ENCODE peak calls at places on chromosomes 13 and 19, in five cellular contexts. One of them, this sample, is unnamed.

GRCh38 chr13:50843256-50844043 is at the start of gene DLEU7:
- DNase-seq in body of pancreas: peak; percentile 5
- DNase-seq in effector memory CD4-positive, alpha-beta T cell: no peak
- DNase-seq in HL-60: no peak
- DNase-seq in lower lobe of right lung: no peak
- DNase-seq in this sample: no peak

GRCh38 chr19:44850641-44851109 is 4.6 kb downstream of the NECTIN2 start:
- DNase-seq in effector memory CD4-positive, alpha-beta T cell: no peak
- DNase-seq in lower lobe of right lung: no peak
- DNase-seq in HL-60: no peak
- DNase-seq in body of pancreas: peak; percentile 72
- DNase-seq in this sample: no peak

GRCh38 chr13:30744056-30744684 is 8.8 kb downstream of the ALOX5AP start:
- DNase-seq in effector memory CD4-positive, alpha-beta T cell: peak; percentile 84
- DNase-seq in body of pancreas: peak; percentile 10
- DNase-seq in HL-60: peak; percentile 93
- DNase-seq in lower lobe of right lung: peak; percentile 73
- DNase-seq in this sample: peak; percentile 95

GRCh38 chr13:93283255-93283654 is 56.6 kb downstream of the GPC6 start:
- DNase-seq in effector memory CD4-positive, alpha-beta T cell: no peak
- DNase-seq in HL-60: no peak
- DNase-seq in body of pancreas: no peak
- DNase-seq in lower lobe of right lung: no peak
- DNase-seq in this sample: no peak

GRCh38 chr13:47188802-47189201 is 291.9 kb upstream of the HTR2A start:
- DNase-seq in lower lobe of right lung: no peak
- DNase-seq in effector memory CD4-positive, alpha-beta T cell: no peak
- DNase-seq in HL-60: no peak
- DNase-seq in body of pancreas: no peak
- DNase-seq in this sample: no peak

GRCh38 chr19:39970424-39970673 is 616 bp upstream of the PSMC4 start:
- DNase-seq in effector memory CD4-positive, alpha-beta T cell: no peak
- DNase-seq in HL-60: peak; percentile 58
- DNase-seq in body of pancreas: no peak
- DNase-seq in lower lobe of right lung: no peak
- DNase-seq in this sample: no peak

GRCh38 chr19:34232566-34233481 is 21.5 kb upstream of the GARRE1 start:
- DNase-seq in body of pancreas: peak; percentile 56
- DNase-seq in HL-60: no peak
- DNase-seq in lower lobe of right lung: peak; percentile 59
- DNase-seq in effector memory CD4-positive, alpha-beta T cell: no peak
- DNase-seq in this sample: no peak

GRCh38 chr19:55654323-55654832 is 457 bp upstream of the U2AF2 start:
- DNase-seq in body of pancreas: peak; percentile 99
- DNase-seq in HL-60: peak; percentile 100
- DNase-seq in lower lobe of right lung: peak; percentile 99
- DNase-seq in effector memory CD4-positive, alpha-beta T cell: peak; percentile 99
- DNase-seq in this sample: peak; percentile 100

GRCh38 chr19:3361384-3362216 is 4.8 kb upstream of the NFIC start:
- DNase-seq in lower lobe of right lung: no peak
- DNase-seq in effector memory CD4-positive, alpha-beta T cell: no peak
- DNase-seq in HL-60: no peak
- DNase-seq in body of pancreas: peak; percentile 33
- DNase-seq in this sample: no peak

GRCh38 chr13:105611424-105611823 is 924.0 kb downstream of the EFNB2 start:
- DNase-seq in effector memory CD4-positive, alpha-beta T cell: no peak
- DNase-seq in body of pancreas: no peak
- DNase-seq in lower lobe of right lung: no peak
- DNase-seq in HL-60: no peak
- DNase-seq in this sample: no peak

GRCh38 chr19:30064776-30065494 is 122.9 kb downstream of the URI1 start:
- DNase-seq in effector memory CD4-positive, alpha-beta T cell: no peak
- DNase-seq in body of pancreas: no peak
- DNase-seq in lower lobe of right lung: no peak
- DNase-seq in HL-60: no peak
- DNase-seq in this sample: no peak

GRCh38 chr19:16111909-16112752 is 442 bp downstream of the RAB8A start:
- DNase-seq in lower lobe of right lung: no peak
- DNase-seq in body of pancreas: no peak
- DNase-seq in effector memory CD4-positive, alpha-beta T cell: no peak
- DNase-seq in HL-60: no peak
- DNase-seq in this sample: no peak

GRCh38 chr13:43760257-43760656 is 26.5 kb downstream of the ENOX1 start:
- DNase-seq in HL-60: no peak
- DNase-seq in effector memory CD4-positive, alpha-beta T cell: no peak
- DNase-seq in lower lobe of right lung: no peak
- DNase-seq in body of pancreas: no peak
- DNase-seq in this sample: no peak

GRCh38 chr13:101757446-101758039 is 305.1 kb downstream of the ITGBL1 start:
- DNase-seq in body of pancreas: no peak
- DNase-seq in lower lobe of right lung: no peak
- DNase-seq in effector memory CD4-positive, alpha-beta T cell: no peak
- DNase-seq in HL-60: no peak
- DNase-seq in this sample: no peak

GRCh38 chr19:15136234-15136954 is 29.2 kb downstream of the SYDE1 start:
- DNase-seq in effector memory CD4-positive, alpha-beta T cell: no peak
- DNase-seq in HL-60: no peak
- DNase-seq in body of pancreas: no peak
- DNase-seq in lower lobe of right lung: no peak
- DNase-seq in this sample: no peak

GRCh38 chr19:53182202-53182601 is 11.0 kb downstream of the ZNF665 start:
- DNase-seq in lower lobe of right lung: no peak
- DNase-seq in body of pancreas: no peak
- DNase-seq in effector memory CD4-positive, alpha-beta T cell: no peak
- DNase-seq in HL-60: no peak
- DNase-seq in this sample: no peak

GRCh38 chr19:3576696-3577443 is 4.1 kb downstream of the HMG20B start:
- DNase-seq in HL-60: no peak
- DNase-seq in lower lobe of right lung: no peak
- DNase-seq in body of pancreas: peak; percentile 39
- DNase-seq in effector memory CD4-positive, alpha-beta T cell: no peak
- DNase-seq in this sample: no peak

GRCh38 chr13:25167775-25168174 is 4.3 kb downstream of the AMER2 start:
- DNase-seq in lower lobe of right lung: no peak
- DNase-seq in HL-60: no peak
- DNase-seq in effector memory CD4-positive, alpha-beta T cell: no peak
- DNase-seq in body of pancreas: no peak
- DNase-seq in this sample: no peak

GRCh38 chr13:29106651-29107050 is 286.5 kb downstream of the MTUS2 start:
- DNase-seq in lower lobe of right lung: no peak
- DNase-seq in effector memory CD4-positive, alpha-beta T cell: no peak
- DNase-seq in HL-60: no peak
- DNase-seq in body of pancreas: no peak
- DNase-seq in this sample: no peak

GRCh38 chr13:46747031-46747820 is 49.7 kb downstream of the ESD start:
- DNase-seq in HL-60: no peak
- DNase-seq in body of pancreas: no peak
- DNase-seq in lower lobe of right lung: no peak
- DNase-seq in effector memory CD4-positive, alpha-beta T cell: no peak
- DNase-seq in this sample: no peak

GRCh38 chr19:56170261-56170660 is 5.5 kb upstream of the GALP start:
- DNase-seq in lower lobe of right lung: peak; percentile 82
- DNase-seq in HL-60: no peak
- DNase-seq in effector memory CD4-positive, alpha-beta T cell: no peak
- DNase-seq in body of pancreas: peak; percentile 74
- DNase-seq in this sample: no peak

GRCh38 chr13:59702269-59702668 is 461.5 kb downstream of the DIAPH3 start:
- DNase-seq in lower lobe of right lung: no peak
- DNase-seq in effector memory CD4-positive, alpha-beta T cell: no peak
- DNase-seq in body of pancreas: no peak
- DNase-seq in HL-60: no peak
- DNase-seq in this sample: no peak

GRCh38 chr19:51071006-51071405 is 6.1 kb upstream of the KLK13 start:
- DNase-seq in body of pancreas: no peak
- DNase-seq in HL-60: no peak
- DNase-seq in effector memory CD4-positive, alpha-beta T cell: no peak
- DNase-seq in lower lobe of right lung: no peak
- DNase-seq in this sample: no peak

GRCh38 chr19:56404705-56405056 is 549 bp downstream of the ZNF583 start:
- DNase-seq in HL-60: peak; percentile 8
- DNase-seq in effector memory CD4-positive, alpha-beta T cell: no peak
- DNase-seq in body of pancreas: no peak
- DNase-seq in lower lobe of right lung: no peak
- DNase-seq in this sample: peak; percentile 1

GRCh38 chr19:35073516-35073915 is 32.0 kb downstream of the HPN start:
- DNase-seq in lower lobe of right lung: peak; percentile 25
- DNase-seq in effector memory CD4-positive, alpha-beta T cell: no peak
- DNase-seq in HL-60: no peak
- DNase-seq in body of pancreas: no peak
- DNase-seq in this sample: no peak

GRCh38 chr19:15508035-15508710 is at the start of gene CYP4F22:
- DNase-seq in effector memory CD4-positive, alpha-beta T cell: no peak
- DNase-seq in lower lobe of right lung: no peak
- DNase-seq in body of pancreas: no peak
- DNase-seq in HL-60: no peak
- DNase-seq in this sample: no peak

GRCh38 chr19:38975861-38976271 is 324 bp upstream of the FBXO17 start:
- DNase-seq in lower lobe of right lung: no peak
- DNase-seq in effector memory CD4-positive, alpha-beta T cell: no peak
- DNase-seq in HL-60: no peak
- DNase-seq in body of pancreas: peak; percentile 48
- DNase-seq in this sample: no peak

GRCh38 chr19:18326772-18327171 is 3.9 kb upstream of the LSM4 start:
- DNase-seq in effector memory CD4-positive, alpha-beta T cell: no peak
- DNase-seq in lower lobe of right lung: no peak
- DNase-seq in HL-60: no peak
- DNase-seq in body of pancreas: no peak
- DNase-seq in this sample: no peak

GRCh38 chr13:106354961-106355360 is 180.5 kb downstream of the EFNB2 start:
- DNase-seq in body of pancreas: no peak
- DNase-seq in HL-60: no peak
- DNase-seq in lower lobe of right lung: no peak
- DNase-seq in effector memory CD4-positive, alpha-beta T cell: no peak
- DNase-seq in this sample: no peak

GRCh38 chr19:45670670-45671453 is 2.8 kb downstream of the GIPR start:
- DNase-seq in effector memory CD4-positive, alpha-beta T cell: no peak
- DNase-seq in HL-60: peak; percentile 43
- DNase-seq in body of pancreas: peak; percentile 96
- DNase-seq in lower lobe of right lung: peak; percentile 90
- DNase-seq in this sample: peak; percentile 24

GRCh38 chr13:79386125-79386822 is 19.8 kb downstream of the RBM26 start:
- DNase-seq in body of pancreas: no peak
- DNase-seq in lower lobe of right lung: no peak
- DNase-seq in HL-60: no peak
- DNase-seq in effector memory CD4-positive, alpha-beta T cell: no peak
- DNase-seq in this sample: no peak

GRCh38 chr13:64662887-64663593 is 2567.1 kb downstream of the PCDH9 start:
- DNase-seq in body of pancreas: no peak
- DNase-seq in effector memory CD4-positive, alpha-beta T cell: no peak
- DNase-seq in lower lobe of right lung: no peak
- DNase-seq in HL-60: no peak
- DNase-seq in this sample: peak; percentile 35

GRCh38 chr13:99303863-99304521 is 3.2 kb downstream of the GPR183 start:
- DNase-seq in effector memory CD4-positive, alpha-beta T cell: peak; percentile 58
- DNase-seq in body of pancreas: peak; percentile 17
- DNase-seq in lower lobe of right lung: no peak
- DNase-seq in HL-60: peak; percentile 95
- DNase-seq in this sample: no peak

GRCh38 chr13:37175996-37176395 is 70.5 kb upstream of the CSNK1A1L start:
- DNase-seq in effector memory CD4-positive, alpha-beta T cell: no peak
- DNase-seq in lower lobe of right lung: no peak
- DNase-seq in body of pancreas: no peak
- DNase-seq in HL-60: peak; percentile 43
- DNase-seq in this sample: no peak

GRCh38 chr19:55472463-55472862 is 4.0 kb upstream of the ZNF628 start:
- DNase-seq in HL-60: no peak
- DNase-seq in body of pancreas: no peak
- DNase-seq in lower lobe of right lung: no peak
- DNase-seq in effector memory CD4-positive, alpha-beta T cell: no peak
- DNase-seq in this sample: no peak

GRCh38 chr13:106602178-106602577 is 34.2 kb upstream of the ARGLU1 start:
- DNase-seq in body of pancreas: peak; percentile 49
- DNase-seq in lower lobe of right lung: peak; percentile 56
- DNase-seq in effector memory CD4-positive, alpha-beta T cell: no peak
- DNase-seq in HL-60: no peak
- DNase-seq in this sample: no peak

GRCh38 chr19:1016647-1017114 is 4.2 kb downstream of the TMEM259 start:
- DNase-seq in effector memory CD4-positive, alpha-beta T cell: no peak
- DNase-seq in lower lobe of right lung: no peak
- DNase-seq in HL-60: no peak
- DNase-seq in body of pancreas: no peak
- DNase-seq in this sample: no peak

GRCh38 chr19:54247106-54247930 is 4.7 kb upstream of the LILRA6 start:
- DNase-seq in lower lobe of right lung: no peak
- DNase-seq in effector memory CD4-positive, alpha-beta T cell: no peak
- DNase-seq in body of pancreas: no peak
- DNase-seq in HL-60: no peak
- DNase-seq in this sample: no peak
- H3K27ac ChIP-seq in lower lobe of right lung: peak overlapping the region; percentile 36
- H3K27ac ChIP-seq in effector memory CD4-positive, alpha-beta T cell: no peak overlapping the region
- H3K27ac ChIP-seq in body of pancreas: no peak overlapping the region
- H3K27ac ChIP-seq in HL-60: no peak overlapping the region
- H3K27ac ChIP-seq in this sample: no peak overlapping the region

GRCh38 chr13:91232716-91233115 is 114.8 kb upstream of the MIR17HG start:
- DNase-seq in body of pancreas: no peak
- DNase-seq in HL-60: no peak
- DNase-seq in effector memory CD4-positive, alpha-beta T cell: no peak
- DNase-seq in lower lobe of right lung: no peak
- DNase-seq in this sample: no peak

GRCh38 chr13:91228083-91228482 is 119.4 kb upstream of the MIR17HG start:
- DNase-seq in lower lobe of right lung: no peak
- DNase-seq in effector memory CD4-positive, alpha-beta T cell: no peak
- DNase-seq in HL-60: no peak
- DNase-seq in body of pancreas: no peak
- DNase-seq in this sample: no peak

DNA sequence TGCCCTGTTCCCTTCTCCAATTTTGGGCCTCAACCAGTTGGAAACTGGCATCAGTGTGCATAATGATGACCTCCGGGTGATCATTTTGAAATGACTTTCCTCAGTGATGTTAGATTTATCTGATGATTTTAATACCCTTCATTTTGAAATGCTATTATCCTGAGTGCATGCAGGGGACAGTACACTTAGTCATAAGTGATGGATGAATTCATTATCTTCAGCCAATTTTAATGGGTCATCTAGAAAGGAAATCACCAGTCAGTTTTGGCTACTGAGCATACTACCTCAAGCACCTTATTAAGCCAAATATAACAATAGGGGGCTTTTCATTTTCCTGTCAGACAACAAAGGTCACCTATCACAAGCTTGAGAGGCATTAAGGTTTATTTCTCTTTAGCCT is 118.5 kb upstream of the MIR17HG start:
- DNase-seq in HL-60: no peak
- DNase-seq in lower lobe of right lung: no peak
- DNase-seq in effector memory CD4-positive, alpha-beta T cell: no peak
- DNase-seq in body of pancreas: no peak
- DNase-seq in this sample: no peak
- H3K4me3 ChIP-seq in HL-60: no peak overlapping the region
- H3K4me3 ChIP-seq in lower lobe of right lung: no peak overlapping the region
- H3K4me3 ChIP-seq in effector memory CD4-positive, alpha-beta T cell: no peak overlapping the region
- H3K4me3 ChIP-seq in body of pancreas: no peak overlapping the region
- H3K4me3 ChIP-seq in this sample: no peak overlapping the region

GRCh38 chr19:11293468-11294389 is 2.2 kb upstream of the TSPAN16 start:
- DNase-seq in HL-60: peak; percentile 99
- DNase-seq in lower lobe of right lung: peak; percentile 97
- DNase-seq in effector memory CD4-positive, alpha-beta T cell: peak; percentile 61
- DNase-seq in body of pancreas: peak; percentile 96
- DNase-seq in this sample: peak; percentile 70
- H3K27ac ChIP-seq in HL-60: peak overlapping the region; percentile 28
- H3K27ac ChIP-seq in lower lobe of right lung: peak overlapping the region; percentile 49
- H3K27ac ChIP-seq in effector memory CD4-positive, alpha-beta T cell: no peak overlapping the region
- H3K27ac ChIP-seq in body of pancreas: no peak overlapping the region
- H3K27ac ChIP-seq in this sample: no peak overlapping the region

GRCh38 chr19:17323973-17324327 is 10.7 kb downstream of the ANO8 start:
- DNase-seq in lower lobe of right lung: peak; percentile 70
- DNase-seq in body of pancreas: no peak
- DNase-seq in effector memory CD4-positive, alpha-beta T cell: no peak
- DNase-seq in HL-60: no peak
- DNase-seq in this sample: no peak
- H3K4me3 ChIP-seq in lower lobe of right lung: no peak overlapping the region
- H3K4me3 ChIP-seq in body of pancreas: no peak overlapping the region
- H3K4me3 ChIP-seq in effector memory CD4-positive, alpha-beta T cell: no peak overlapping the region
- H3K4me3 ChIP-seq in HL-60: no peak overlapping the region
- H3K4me3 ChIP-seq in this sample: no peak overlapping the region